ENCODE peak calls at places on chromosomes 5 and 9, in seven cellular contexts. J is stimulated activated CD4-positive, alpha-beta T cell treated with anti-CD3 and anti-CD28 coated beads, Interleukin-2, amount 100 ng/mL, for 24 hours; W is hippocampal formation; L is stimulated activated CD8-positive, alpha-beta memory T cell treated with anti-CD3 and anti-CD28 coated beads, Interleukin-12 subunit alpha, Interleukin-12 subunit beta, amount 100 ng/mL, for 4 hours; T is T-helper 9 cell; Y is ACHN; F is activated CD8-positive, alpha-beta T cell treated with anti-CD3 and anti-CD28 coated beads for 36 hours. I is an unnamed sample.

GRCh38 chr5:103425686-103426454 is 136.7 kb downstream of the NUDT12 start:
- DNase-seq in L (no peak), W (no peak), Y (no peak), F (no peak), J (no peak), T (no peak), I (no peak)

GRCh38 chr9:37977851-37978250 is 73.9 kb upstream of the SLC25A51 start:
- DNase-seq in T (no peak), F (no peak), J (no peak), W (no peak), Y (no peak), L (no peak), I (no peak)

GRCh38 chr9:110745656-110746055 is 77.1 kb downstream of the MUSK start:
- DNase-seq in L (no peak), W (no peak), T (no peak), J (no peak), F (no peak), Y (no peak), I (no peak)

GRCh38 chr5:3036041-3036440 is 284.6 kb upstream of the IRX2 start:
- DNase-seq in J (no peak), L (no peak), W (no peak), Y (no peak), F (no peak), T (no peak), I (no peak)

GRCh38 chr5:177067491-177067890 is 19.2 kb upstream of the FGFR4 start:
- DNase-seq in W (no peak), T (no peak), Y (no peak), J (no peak), F (no peak), L (no peak), I (no peak)

GRCh38 chr9:115845648-115846312 is 307.8 kb upstream of the PAPPA start:
- DNase-seq in T (no peak), J (no peak), F (no peak), L (no peak), Y (no peak), W (no peak), I (no peak)

GRCh38 chr5:20445326-20445860 is 457.4 kb upstream of the CDH18 start:
- DNase-seq in W (no peak), J (no peak), F (no peak), T (no peak), L (no peak), Y (no peak), I (no peak)

GRCh38 chr5:149940077-149940574 is 4.5 kb downstream of the PDE6A start:
- DNase-seq in J (no peak), W (no peak), Y (no peak), F (no peak), L (no peak), T (no peak), I (no peak)

GRCh38 chr9:125240649-125240999 is 519 bp downstream of the HSPA5 start:
- DNase-seq in T (no peak), F (peak), Y (peak), W (no peak), J (peak), L (no peak), I (no peak)

GRCh38 chr5:56479701-56480304 is 246.7 kb upstream of the ANKRD55 start:
- DNase-seq in F (no peak), Y (no peak), W (no peak), T (peak), L (no peak), J (peak), I (no peak)

GRCh38 chr5:36300181-36300926 is 1.3 kb downstream of the RANBP3L start:
- DNase-seq in W (no peak), Y (no peak), J (no peak), F (no peak), L (no peak), T (no peak), I (no peak)

GRCh38 chr9:109452761-109453160 is 45.3 kb downstream of the PTPN3 start:
- DNase-seq in T (no peak), W (no peak), J (no peak), F (no peak), Y (no peak), L (no peak), I (no peak)

GRCh38 chr5:75891736-75892135 is 174.5 kb upstream of the POC5 start:
- DNase-seq in J (no peak), T (no peak), W (no peak), Y (no peak), F (no peak), L (no peak), I (no peak)

GRCh38 chr9:26744362-26744965 is 148.1 kb downstream of the CAAP1 start:
- DNase-seq in J (no peak), F (no peak), Y (peak), W (no peak), L (no peak), T (no peak), I (no peak)

GRCh38 chr9:133133680-133134418 is 12.8 kb upstream of the RALGDS start:
- DNase-seq in Y (peak), L (peak), F (peak), J (peak), T (peak), W (peak), I (peak)

GRCh38 chr5:29379619-29380018 is 1813.9 kb upstream of the CDH6 start:
- DNase-seq in L (no peak), F (no peak), J (no peak), T (no peak), Y (no peak), W (no peak), I (no peak)

GRCh38 chr9:132562313-132562588 is 20.2 kb upstream of the BARHL1 start:
- DNase-seq in T (no peak), L (no peak), W (no peak), F (no peak), Y (no peak), J (no peak), I (no peak)

GRCh38 chr9:5002811-5003210 is 17.7 kb downstream of the JAK2 start:
- DNase-seq in W (no peak), T (no peak), Y (no peak), L (no peak), F (no peak), J (no peak), I (no peak)

GRCh38 chr9:114351932-114352331 is 22.3 kb downstream of the ORM2 start:
- DNase-seq in Y (no peak), F (no peak), W (no peak), J (no peak), T (no peak), L (no peak), I (no peak)

GRCh38 chr9:112858625-112859147 is 32.0 kb downstream of the SLC46A2 start:
- DNase-seq in F (no peak), J (no peak), L (no peak), T (no peak), W (no peak), Y (no peak), I (no peak)

GRCh38 chr9:127283917-127284316 is 19.3 kb downstream of the GARNL3 start:
- DNase-seq in F (peak), L (no peak), J (peak), T (no peak), Y (peak), W (peak), I (no peak)

GRCh38 chr5:74275204-74275992 is 365.1 kb downstream of the ENC1 start:
- DNase-seq in W (no peak), Y (no peak), J (no peak), F (no peak), L (no peak), T (no peak), I (no peak)